ENCODE peak calls at places on chromosomes 4 and X, in seven cellular contexts. S, Q, R, C, A, O and K are unnamed samples.

GRCh38 chrX:74251006-74251930 is 52.7 kb upstream of the ZCCHC13 start:
- DNase-seq in S (no peak), Q (no peak), R (peak), C (no peak), A (no peak), O (peak), K (no peak)

GRCh38 chr4:139576219-139576618 is 20.2 kb upstream of the SETD7 start:
- DNase-seq in S (no peak), Q (no peak), R (no peak), C (no peak), A (no peak), O (no peak), K (no peak)

GRCh38 chrX:19658030-19658429 is 142.7 kb upstream of the MAP3K15 start:
- DNase-seq in S (no peak), Q (no peak), R (no peak), C (no peak), A (no peak), O (peak), K (no peak)

GRCh38 chr4:165537028-165537648 is 158.3 kb downstream of the CPE start:
- DNase-seq in S (peak), Q (peak), R (peak), C (peak), A (peak), O (peak), K (peak)

GRCh38 chr4:44563496-44563895 is 87.9 kb downstream of the YIPF7 start:
- DNase-seq in S (no peak), Q (no peak), R (no peak), C (no peak), A (no peak), O (peak), K (no peak)

GRCh38 chrX:151621422-151621821 is 57.9 kb downstream of the PASD1 start:
- DNase-seq in S (no peak), Q (no peak), R (no peak), C (no peak), A (no peak), O (no peak), K (no peak)

GRCh38 chrX:48798318-48798717 is 3.5 kb upstream of the HDAC6 start:
- DNase-seq in S (no peak), Q (no peak), R (no peak), C (no peak), A (no peak), O (no peak), K (no peak)

GRCh38 chr4:127155121-127155520 is 477.6 kb upstream of the INTU start:
- DNase-seq in S (no peak), Q (no peak), R (no peak), C (no peak), A (no peak), O (no peak), K (no peak)

GRCh38 chrX:76555816-76556215 is 128.3 kb downstream of the MAGEE1 start:
- DNase-seq in S (peak), Q (peak), R (peak), C (peak), A (peak), O (peak), K (peak)

GRCh38 chrX:109845996-109846395 is 112.9 kb upstream of the ACSL4 start:
- DNase-seq in S (no peak), Q (no peak), R (no peak), C (no peak), A (no peak), O (no peak), K (no peak)

GRCh38 chr4:89230271-89230670 is 77.3 kb downstream of the GPRIN3 start:
- DNase-seq in S (no peak), Q (no peak), R (no peak), C (no peak), A (no peak), O (no peak), K (no peak)

GRCh38 chr4:146916479-146917076 is 29.1 kb downstream of the TTC29 start:
- DNase-seq in S (peak), Q (peak), R (peak), C (peak), A (peak), O (peak), K (peak)

GRCh38 chr4:114922582-114922912 is 190.9 kb downstream of the NDST4 start:
- DNase-seq in S (no peak), Q (no peak), R (no peak), C (no peak), A (no peak), O (no peak), K (no peak)

GRCh38 chrX:155645180-155645579 is 32.4 kb upstream of the TMLHE start:
- DNase-seq in S (peak), Q (peak), R (no peak), C (no peak), A (no peak), O (no peak), K (no peak)

GRCh38 chr4:10074767-10075105 is 41.9 kb downstream of the WDR1 start:
- DNase-seq in S (peak), Q (no peak), R (no peak), C (peak), A (peak), O (peak), K (no peak)

GRCh38 chr4:10893417-10893816 is 208.8 kb upstream of the CLNK start:
- DNase-seq in S (peak), Q (no peak), R (peak), C (peak), A (peak), O (peak), K (no peak)

GRCh38 chr4:147547314-147548056 is 66.6 kb downstream of the EDNRA start:
- DNase-seq in S (no peak), Q (no peak), R (no peak), C (no peak), A (no peak), O (peak), K (no peak)

GRCh38 chr4:81621490-81621889 is 149.8 kb upstream of the RASGEF1B start:
- DNase-seq in S (no peak), Q (peak), R (no peak), C (peak), A (no peak), O (no peak), K (no peak)

GRCh38 chr4:88102029-88102428 is 56.4 kb downstream of the ABCG2 start:
- DNase-seq in S (no peak), Q (no peak), R (no peak), C (no peak), A (no peak), O (no peak), K (no peak)

GRCh38 chrX:123732679-123733363 is at the start of gene THOC2:
- DNase-seq in S (peak), Q (peak), R (peak), C (peak), A (peak), O (peak), K (peak)
- TF ChIP-seq EZH2phosphoT487 in S (no peak), Q (no peak), R (no peak), C (no peak), A (no peak), O (no peak), K (no peak)

DNA sequence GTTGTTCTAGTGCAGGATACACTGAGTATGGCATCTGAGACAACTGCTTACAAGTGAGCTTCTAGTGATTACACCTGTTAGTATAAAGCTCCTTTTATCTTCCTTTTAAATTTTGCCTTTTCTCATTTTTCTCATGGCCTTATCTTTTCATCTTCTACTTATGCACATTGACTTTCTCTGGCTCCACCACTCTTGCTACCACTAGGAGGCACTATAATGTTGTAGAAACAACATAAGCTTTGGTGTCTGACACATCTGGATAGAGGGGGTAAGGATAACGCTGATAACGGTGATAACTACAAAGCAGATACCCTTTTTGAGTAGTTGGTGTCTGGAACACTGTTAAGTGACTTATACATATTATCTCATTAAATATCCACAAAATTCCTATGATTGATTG is 187.4 kb upstream of the TEX13C start:
- DNase-seq in S (peak), Q (peak), R (peak), C (peak), A (peak), O (peak), K (no peak)
- TF ChIP-seq CTCF in S (peak), Q (peak), R (peak), C (peak), A (peak), O (peak), K (no peak)

GRCh38 chrX:54933150-54933826 is 12.7 kb downstream of the TRO start:
- DNase-seq in S (no peak), Q (no peak), R (no peak), C (no peak), A (no peak), O (no peak), K (no peak)
- TF ChIP-seq EZH2phosphoT487 in S (no peak), Q (no peak), R (no peak), C (no peak), A (no peak), O (no peak), K (no peak)

GRCh38 chrX:349702-350101 is 31.1 kb upstream of the GTPBP6 start:
- DNase-seq in S (no peak), Q (no peak), R (no peak), C (no peak), A (no peak), O (no peak), K (no peak)

GRCh38 chrX:349196-349595 is 30.6 kb upstream of the GTPBP6 start:
- DNase-seq in S (no peak), Q (no peak), R (no peak), C (no peak), A (no peak), O (no peak), K (no peak)

GRCh38 chrX:350148-350533 is 31.5 kb upstream of the GTPBP6 start:
- DNase-seq in S (peak), Q (no peak), R (no peak), C (no peak), A (no peak), O (no peak), K (no peak)

GRCh38 chrX:347351-348117 is 28.9 kb upstream of the GTPBP6 start:
- DNase-seq in S (no peak), Q (no peak), R (no peak), C (no peak), A (no peak), O (no peak), K (no peak)

DNA sequence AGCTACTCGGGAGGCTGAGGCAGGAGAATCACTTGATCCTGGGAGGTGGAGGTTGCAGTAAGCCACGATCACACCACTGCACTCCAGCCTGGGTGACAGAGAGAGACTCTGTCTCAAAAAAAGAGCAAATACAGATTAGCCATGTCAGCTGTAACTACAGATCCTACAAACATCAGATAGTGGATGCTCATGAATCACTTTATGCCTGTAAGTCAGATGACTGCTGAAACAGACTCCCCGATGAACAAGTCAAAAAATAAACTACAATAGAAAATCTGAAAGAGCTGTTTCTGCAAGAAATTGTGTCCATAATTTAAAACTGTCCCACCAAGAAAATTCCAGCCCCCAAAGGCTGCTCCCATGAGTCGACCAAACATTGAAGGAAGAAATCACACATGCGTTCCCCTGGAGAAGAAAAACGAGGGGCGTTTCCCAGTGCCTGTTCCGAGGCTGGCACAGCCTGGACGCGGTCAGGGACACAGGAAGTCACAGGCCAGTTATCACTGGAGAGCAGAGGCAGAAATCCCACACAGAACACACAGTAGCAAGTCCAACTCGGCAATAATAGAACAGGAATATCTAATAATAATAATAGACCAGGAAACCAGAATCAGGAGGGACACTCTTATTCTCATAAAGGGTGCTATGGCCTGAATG is 30.0 kb upstream of the GTPBP6 start:
- DNase-seq in S (no peak), Q (no peak), R (no peak), C (no peak), A (no peak), O (no peak), K (no peak)
- TF ChIP-seq CTCF in S (no peak), Q (no peak), R (no peak), C (no peak), A (no peak), O (no peak), K (no peak)

DNA sequence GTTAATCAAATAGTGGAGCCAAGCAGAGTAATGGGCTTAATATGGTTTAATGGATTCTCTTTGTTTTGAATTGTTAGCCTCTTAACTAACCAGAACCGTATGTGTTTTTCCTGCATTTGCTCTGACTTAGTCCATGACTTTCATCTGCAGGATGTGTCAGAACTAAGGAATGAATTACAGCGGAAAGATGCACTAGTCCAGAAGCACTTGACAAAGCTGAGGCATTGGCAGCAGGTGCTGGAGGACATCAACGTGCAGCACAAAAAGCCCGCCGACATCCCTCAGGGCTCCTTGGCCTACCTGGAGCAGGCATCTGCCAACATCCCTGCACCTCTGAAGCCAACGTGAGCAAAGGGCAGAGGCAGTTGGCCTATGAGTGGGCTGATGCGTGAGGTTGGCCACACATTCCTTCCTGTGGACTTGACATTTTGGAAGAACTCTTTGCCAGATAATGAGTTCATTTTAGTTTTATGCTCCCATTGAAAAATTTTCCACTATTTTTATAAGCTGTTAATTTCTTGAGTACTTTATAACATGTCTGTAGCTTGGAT is 9.1 kb downstream of the MED28 start:
- DNase-seq in S (no peak), Q (no peak), R (no peak), C (no peak), A (no peak), O (no peak), K (no peak)
- TF ChIP-seq EZH2phosphoT487 in S (no peak), Q (no peak), R (no peak), C (no peak), A (no peak), O (no peak), K (no peak)

GRCh38 chr4:183721207-183722081 is 62.4 kb downstream of the TRAPPC11 start:
- DNase-seq in S (peak), Q (peak), R (peak), C (no peak), A (peak), O (no peak), K (no peak)
- TF ChIP-seq CTCF in S (peak), Q (peak), R (no peak), C (no peak), A (peak), O (no peak), K (no peak)

DNA sequence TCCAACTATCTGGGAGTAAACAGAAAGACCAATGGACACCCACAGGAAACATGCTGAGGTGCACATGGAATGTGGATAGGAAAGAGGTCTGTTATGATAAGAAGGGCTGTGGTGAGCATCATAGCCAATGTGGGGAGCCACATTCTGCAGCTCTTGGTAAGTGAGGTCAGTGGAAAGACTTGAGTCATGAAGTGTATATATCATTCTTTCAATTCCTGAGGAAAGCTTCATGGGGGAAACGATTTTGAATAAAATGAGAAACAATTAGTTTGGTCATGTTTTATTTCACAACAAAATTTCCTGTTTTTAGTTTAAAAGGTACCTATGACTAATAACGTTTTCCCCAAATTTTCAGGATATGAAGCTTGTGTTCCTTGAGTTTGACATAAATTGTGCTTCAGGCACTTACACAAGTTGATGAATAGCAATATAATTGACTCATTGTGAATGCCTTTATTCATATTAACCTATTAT is 41.4 kb upstream of the RASSF6 start:
- DNase-seq in S (no peak), Q (no peak), R (no peak), C (no peak), A (no peak), O (peak), K (no peak)
- TF ChIP-seq EZH2phosphoT487 in S (no peak), Q (no peak), R (no peak), C (no peak), A (no peak), O (no peak), K (no peak)